ENCODE peak calls at places on chromosomes 6 and 20, in ten cellular contexts. G is mesendoderm; Z is brain microvascular endothelial cell; U is psoas muscle; I is ovary; D is left lung; Q is CD8-positive, alpha-beta memory T cell; L is aorta; O is right lobe of liver; J is heart right ventricle. T is an unnamed sample. For H3K36me3, the result is how much of the 10 kb centered on the place peaks cover.

GRCh38 chr20:58374906-58375760 is 13.9 kb upstream of the VAPB start:
- DNase-seq in G (peak), Z (peak), U (no peak), I (no peak), D (no peak), Q (no peak), L (no peak), O (no peak), J (no peak), T (no peak)

GRCh38 chr6:41160933-41161332 is 2.0 kb downstream of the TREM2 start:
- DNase-seq in G (no peak), Z (no peak), U (no peak), I (no peak), D (no peak), Q (no peak), L (no peak), O (no peak), J (no peak), T (no peak)

GRCh38 chr6:118012944-118013343 is 105.9 kb downstream of the SLC35F1 start:
- DNase-seq in G (no peak), Z (no peak), U (no peak), I (no peak), D (no peak), Q (no peak), L (no peak), O (no peak), J (no peak), T (no peak)

GRCh38 chr6:169809386-169809785 is 58.0 kb downstream of the ERMARD start:
- DNase-seq in G (no peak), Z (no peak), U (no peak), I (no peak), D (no peak), Q (no peak), L (no peak), O (no peak), J (no peak), T (no peak)

GRCh38 chr20:62339647-62340062 is 27.5 kb downstream of the LAMA5 start:
- DNase-seq in G (no peak), Z (no peak), U (no peak), I (no peak), D (no peak), Q (no peak), L (no peak), O (peak), J (no peak), T (peak)

GRCh38 chr6:111184827-111185567 is 97.7 kb downstream of the SLC16A10 start:
- DNase-seq in G (no peak), Z (no peak), U (no peak), I (no peak), D (no peak), Q (no peak), L (no peak), O (no peak), J (no peak), T (no peak)

GRCh38 chr6:149749594-149750135 is at the start of gene PCMT1:
- DNase-seq in G (peak), Z (peak), U (peak), I (peak), D (peak), Q (peak), L (peak), O (peak), J (peak), T (peak)

GRCh38 chr20:18808712-18809111 is 4.9 kb upstream of the SCP2D1 start:
- DNase-seq in G (no peak), Z (no peak), U (no peak), I (no peak), D (no peak), Q (no peak), L (no peak), O (no peak), J (no peak), T (no peak)

GRCh38 chr6:29653452-29654038 is 3.3 kb upstream of the MOG start:
- DNase-seq in G (peak), Z (peak), U (no peak), I (no peak), D (no peak), Q (peak), L (no peak), O (no peak), J (no peak), T (peak)

GRCh38 chr6:29483735-29484134 is 4.0 kb downstream of the MAS1L start:
- DNase-seq in G (no peak), Z (no peak), U (no peak), I (no peak), D (no peak), Q (no peak), L (no peak), O (no peak), J (no peak), T (no peak)

GRCh38 chr6:144485531-144485930 is 200.4 kb downstream of the UTRN start:
- DNase-seq in G (no peak), Z (no peak), U (no peak), I (no peak), D (no peak), Q (no peak), L (no peak), O (no peak), J (no peak), T (no peak)

GRCh38 chr6:168526841-168527281 is 85.9 kb downstream of the SMOC2 start:
- DNase-seq in G (no peak), Z (no peak), U (peak), I (no peak), D (no peak), Q (no peak), L (peak), O (no peak), J (peak), T (no peak)

GRCh38 chr6:119128252-119128912 is 49.9 kb upstream of the FAM184A start:
- DNase-seq in G (no peak), Z (no peak), U (no peak), I (no peak), D (no peak), Q (no peak), L (no peak), O (no peak), J (no peak), T (no peak)

GRCh38 chr20:38870733-38871559 is 55.3 kb upstream of the FAM83D start:
- DNase-seq in G (peak), Z (no peak), U (no peak), I (no peak), D (peak), Q (peak), L (no peak), O (no peak), J (no peak), T (peak)

GRCh38 chr20:32110727-32111126 is 1.2 kb downstream of the TM9SF4 start:
- DNase-seq in G (no peak), Z (no peak), U (no peak), I (no peak), D (no peak), Q (no peak), L (no peak), O (no peak), J (no peak), T (no peak)

GRCh38 chr20:45406260-45407066 is 1.6 kb upstream of the DBNDD2 start:
- DNase-seq in G (peak), Z (no peak), U (peak), I (peak), D (peak), Q (peak), L (peak), O (peak), J (peak), T (peak)

GRCh38 chr6:9484091-9484490 is 930.8 kb downstream of the TFAP2A start:
- DNase-seq in G (no peak), Z (no peak), U (no peak), I (no peak), D (no peak), Q (no peak), L (no peak), O (no peak), J (no peak), T (peak)

GRCh38 chr6:18742406-18742805 is 355.3 kb downstream of the RNF144B start:
- DNase-seq in G (no peak), Z (peak), U (no peak), I (no peak), D (no peak), Q (no peak), L (no peak), O (no peak), J (no peak), T (peak)

GRCh38 chr6:33105916-33106871 is 30.4 kb downstream of the HLA-DPB1 start:
- DNase-seq in G (no peak), Z (no peak), U (no peak), I (no peak), D (no peak), Q (no peak), L (no peak), O (no peak), J (no peak), T (no peak)

GRCh38 chr20:24814556-24815195 is 134.4 kb upstream of the CST7 start:
- DNase-seq in G (no peak), Z (no peak), U (no peak), I (no peak), D (no peak), Q (no peak), L (peak), O (no peak), J (no peak), T (no peak)

GRCh38 chr6:20417819-20418218 is 16.1 kb downstream of the E2F3 start:
- DNase-seq in G (peak), Z (no peak), U (no peak), I (no peak), D (no peak), Q (no peak), L (no peak), O (no peak), J (no peak), T (no peak)

GRCh38 chr20:20084296-20084752 is 32.0 kb downstream of the CFAP61 start:
- DNase-seq in G (no peak), Z (no peak), U (peak), I (no peak), D (no peak), Q (no peak), L (no peak), O (no peak), J (no peak), T (no peak)

GRCh38 chr6:82204010-82204409 is 43.5 kb downstream of the IBTK start:
- DNase-seq in G (no peak), Z (no peak), U (no peak), I (no peak), D (no peak), Q (no peak), L (no peak), O (no peak), J (no peak), T (no peak)
- H3K36me3 ChIP-seq in G (under half), Z (under half), U (under half), I (under half), D (under half), Q (under half), L (under half), O (under half), J (under half), T (under half)

DNA sequence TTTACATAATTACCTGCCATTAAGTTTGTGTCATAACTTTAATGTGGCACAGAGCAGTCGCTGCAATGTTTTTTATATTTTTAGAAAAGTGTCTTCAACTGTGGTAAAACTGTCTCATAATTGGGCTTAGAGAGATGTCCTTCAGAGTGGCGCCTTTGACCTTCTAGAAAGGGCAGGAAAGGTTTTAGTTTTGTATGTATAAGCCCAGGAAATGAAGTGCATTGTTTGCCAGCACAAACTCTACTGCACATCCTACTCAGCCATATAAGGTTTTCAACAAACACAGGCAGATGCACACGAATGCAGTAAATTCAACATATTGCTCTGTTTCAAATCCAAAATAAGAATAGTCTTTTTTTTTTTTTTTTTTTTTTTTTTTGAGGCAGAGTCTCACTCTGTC is 201.4 kb downstream of the ALDH8A1 start:
- DNase-seq in G (no peak), Z (no peak), U (no peak), I (no peak), D (no peak), Q (no peak), L (no peak), O (no peak), J (no peak), T (no peak)
- H3K4me3 ChIP-seq in G (no peak), Z (no peak), U (no peak), I (no peak), D (no peak), Q (no peak), L (no peak), O (no peak), J (no peak), T (no peak)

GRCh38 chr6:44117397-44118128 is 9.7 kb downstream of the MRPL14 start:
- DNase-seq in G (no peak), Z (no peak), U (no peak), I (no peak), D (peak), Q (no peak), L (no peak), O (no peak), J (no peak), T (peak)
- H3K36me3 ChIP-seq in G (under half), Z (under half), U (under half), I (under half), D (under half), Q (under half), L (under half), O (under half), J (under half), T (under half)

GRCh38 chr20:28562510-28562898 is 2695.0 kb upstream of the DEFB115 start:
- DNase-seq in G (peak), Z (peak), U (no peak), I (no peak), D (no peak), Q (no peak), L (no peak), O (no peak), J (no peak), T (no peak)
- H3K4me3 ChIP-seq in G (no peak), Z (no peak), U (no peak), I (no peak), D (no peak), Q (no peak), L (no peak), O (no peak), J (no peak), T (no peak)